ENCODE peak calls at places on chromosomes 7 and 10, in five cellular contexts. F is prostate gland, O is psoas muscle, M is CD14-positive monocyte, T is BE2C. G is an unnamed sample.

GRCh38 chr7:112573302-112574039 is 92.7 kb downstream of the LSMEM1 start:
- DNase-seq in F (no peak), T (peak), M (no peak), O (no peak), G (no peak)

GRCh38 chr7:107035446-107035845 is 9.1 kb upstream of the PRKAR2B start:
- DNase-seq in F (no peak), O (no peak), T (peak), M (no peak), G (no peak)

GRCh38 chr10:114925675-114926204 is 12.3 kb upstream of the TRUB1 start:
- DNase-seq in O (no peak), F (no peak), M (no peak), T (peak), G (no peak)

GRCh38 chr10:132236161-132236560 is 49.4 kb downstream of the DPYSL4 start:
- DNase-seq in T (no peak), O (no peak), M (no peak), F (no peak), G (no peak)

GRCh38 chr10:77236700-77237099 is 400.9 kb downstream of the KCNMA1 start:
- DNase-seq in O (no peak), M (no peak), T (no peak), F (no peak), G (no peak)

GRCh38 chr10:78471723-78472541 is 438.3 kb downstream of the RPS24 start:
- DNase-seq in F (no peak), M (no peak), T (peak), O (no peak), G (peak)

GRCh38 chr7:113292105-113292504 is 173.8 kb upstream of the SMIM30 start:
- DNase-seq in O (no peak), T (no peak), F (no peak), M (no peak), G (no peak)

GRCh38 chr7:99623702-99624447 is 7.1 kb downstream of the ZSCAN25 start:
- DNase-seq in F (no peak), T (no peak), M (no peak), O (no peak), G (no peak)

GRCh38 chr10:99233000-99233679 is 2.5 kb downstream of the HPSE2 start:
- DNase-seq in F (no peak), M (no peak), O (no peak), T (no peak), G (no peak)

GRCh38 chr10:13091816-13092215 is 8.1 kb upstream of the OPTN start:
- DNase-seq in M (no peak), T (no peak), F (no peak), O (no peak), G (no peak)

GRCh38 chr10:30704016-30704600 is 74.6 kb upstream of the LYZL2 start:
- DNase-seq in M (no peak), O (no peak), T (no peak), F (no peak), G (no peak)

GRCh38 chr7:28081016-28081415 is 99.6 kb downstream of the JAZF1 start:
- DNase-seq in F (no peak), T (peak), O (peak), M (no peak), G (no peak)

GRCh38 chr7:141866974-141867373 is 25.7 kb upstream of the PRSS37 start:
- DNase-seq in M (no peak), O (no peak), F (no peak), T (no peak), G (no peak)

GRCh38 chr7:124137664-124138063 is 104.8 kb upstream of the TMEM229A start:
- DNase-seq in F (no peak), M (no peak), T (no peak), O (no peak), G (no peak)

GRCh38 chr7:75966209-75966961 is 28.0 kb downstream of the TMEM120A start:
- DNase-seq in M (no peak), F (no peak), T (peak), O (peak), G (no peak)

GRCh38 chr7:102864958-102865357 is 47.8 kb upstream of the LRRC17 start:
- DNase-seq in T (no peak), M (no peak), F (no peak), O (no peak), G (no peak)

GRCh38 chr10:110411047-110411410 is 86.7 kb upstream of the DUSP5 start:
- DNase-seq in M (no peak), O (no peak), F (no peak), T (no peak), G (no peak)

GRCh38 chr7:75951506-75951905 is 36.6 kb downstream of the POR start:
- DNase-seq in O (peak), F (no peak), T (no peak), M (peak), G (no peak)

GRCh38 chr10:13270877-13271551 is 28.9 kb downstream of the PHYH start:
- DNase-seq in M (no peak), O (no peak), F (no peak), T (no peak), G (no peak)

GRCh38 chr7:142334236-142334635 is 76.4 kb upstream of the PRSS58 start:
- DNase-seq in T (no peak), M (no peak), F (no peak), O (no peak), G (no peak)

GRCh38 chr7:43764039-43764789 is 5.7 kb downstream of the BLVRA start:
- DNase-seq in T (no peak), F (peak), M (peak), O (peak), G (no peak)

GRCh38 chr7:143405671-143406352 is 2.8 kb downstream of the EPHA1 start:
- DNase-seq in O (no peak), F (no peak), T (no peak), M (no peak), G (no peak)

DNA sequence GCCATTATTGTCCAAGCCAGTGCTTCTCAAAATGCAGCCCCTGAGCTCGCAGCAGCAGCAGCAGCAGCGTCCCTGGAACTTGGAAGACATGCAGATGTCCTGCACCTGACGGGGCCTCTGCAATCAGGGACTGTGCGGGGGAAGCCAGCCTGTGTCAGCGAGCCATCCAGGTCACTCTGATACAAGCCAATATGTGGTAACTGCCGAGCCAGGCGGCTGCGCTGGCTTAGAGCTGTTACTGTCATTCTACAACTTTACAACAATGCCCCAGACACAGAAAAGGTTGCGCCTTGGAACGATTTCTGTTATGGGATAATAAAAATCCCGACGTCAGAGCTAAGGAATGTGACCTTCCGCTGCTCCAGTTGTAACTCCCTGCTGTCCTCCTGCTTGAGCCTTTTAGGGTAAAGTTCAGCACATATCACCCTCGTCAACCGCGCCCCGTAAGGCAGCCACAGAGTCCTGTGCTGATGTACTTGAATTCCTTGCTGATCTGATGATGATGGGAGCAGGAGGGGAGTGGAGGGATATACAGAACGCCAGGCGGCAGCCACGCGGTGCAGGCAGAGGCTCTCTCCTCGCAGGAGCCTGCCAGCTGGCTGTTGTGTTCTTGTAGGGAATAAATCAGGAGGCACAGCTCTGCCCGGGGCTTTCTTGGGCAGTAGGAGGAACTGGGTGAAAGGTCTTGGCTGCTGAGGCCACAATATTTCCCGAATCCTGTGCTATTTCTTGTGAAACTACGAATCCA is 20.0 kb upstream of the CRYGN start:
- DNase-seq in O (peak), M (no peak), F (peak), T (peak), G (no peak)
- TF ChIP-seq CTCF in O (no peak), M (no peak), F (peak), T (peak), G (peak)

GRCh38 chr7:1883834-1884582 is 213.9 kb downstream of the ELFN1 start:
- DNase-seq in O (no peak), F (no peak), M (no peak), T (peak), G (peak)
- TF ChIP-seq CTCF in O (no peak), F (no peak), M (no peak), T (peak), G (peak)

GRCh38 chr7:108114117-108114841 is 15.9 kb downstream of the LAMB4 start:
- DNase-seq in M (no peak), T (peak), O (no peak), F (no peak), G (no peak)
- TF ChIP-seq CTCF in M (no peak), T (peak), O (no peak), F (no peak), G (peak)

GRCh38 chr7:91869661-91870060 is 10.8 kb downstream of the MTERF1 start:
- DNase-seq in T (no peak), M (no peak), F (no peak), O (no peak), G (no peak)
- TF ChIP-seq CTCF in T (peak), M (no peak), F (no peak), O (no peak), G (peak)

DNA sequence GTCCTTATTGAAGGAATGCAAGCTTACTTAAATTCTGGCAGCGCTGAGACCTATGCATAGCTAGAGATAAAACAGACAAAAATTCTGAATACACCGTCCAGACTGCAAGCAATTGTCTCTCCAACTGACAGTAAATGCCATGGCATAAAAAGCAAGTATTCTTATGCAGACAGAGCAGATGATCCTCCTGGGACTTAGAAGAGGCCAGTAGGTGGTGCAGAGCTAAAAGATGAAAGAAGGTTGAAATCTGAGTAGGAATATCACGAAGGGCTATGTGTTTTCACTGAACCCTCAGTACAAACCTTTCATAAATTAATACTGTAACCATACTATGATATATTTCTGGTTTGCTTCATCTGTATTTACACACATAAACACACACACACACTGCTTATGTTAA is 157.0 kb upstream of the CACNA2D1 start:
- DNase-seq in O (no peak), T (no peak), F (no peak), M (no peak), G (no peak)
- TF ChIP-seq CTCF in O (no peak), T (peak), F (no peak), M (no peak), G (no peak)

GRCh38 chr10:123620621-123621020 is 45.5 kb upstream of the GPR26 start:
- DNase-seq in F (no peak), O (no peak), T (no peak), M (no peak), G (no peak)

GRCh38 chr10:123621492-123621891 is 44.7 kb upstream of the GPR26 start:
- DNase-seq in F (no peak), O (no peak), T (no peak), M (no peak), G (no peak)

GRCh38 chr10:123621910-123622309 is 44.2 kb upstream of the GPR26 start:
- DNase-seq in F (no peak), M (no peak), T (no peak), O (no peak), G (no peak)

GRCh38 chr10:123624086-123624485 is 42.1 kb upstream of the GPR26 start:
- DNase-seq in O (no peak), F (no peak), T (no peak), M (no peak), G (no peak)

GRCh38 chr10:123622381-123622780 is 43.8 kb upstream of the GPR26 start:
- DNase-seq in T (no peak), M (no peak), O (no peak), F (no peak), G (no peak)
- TF ChIP-seq CTCF in T (no peak), M (no peak), O (no peak), F (no peak), G (no peak)

G was measured in chondrocyte.